ENCODE peak calls at places on chromosomes 5 and 9, in seven cellular contexts. B is cerebellar cortex, A is iPS-NIHi11, Y is NCI-H1092, Q is left ventricle myocardium superior, M is AG09319, Z is neuronal stem cell. O is an unnamed sample.

GRCh38 chr5:66595877-66596790 is at the start of gene MAST4:
- DNase-seq in B (peak), Y (peak), Q (peak), A (peak), M (peak), Z (peak), O (peak)

GRCh38 chr5:55993013-55993412 is 1.8 kb downstream of the IL6ST start:
- DNase-seq in Z (no peak), Q (no peak), A (no peak), M (no peak), B (peak), Y (no peak), O (peak)

GRCh38 chr9:109418827-109419226 is 79.3 kb downstream of the PTPN3 start:
- DNase-seq in A (no peak), Z (peak), B (no peak), Q (no peak), Y (no peak), M (no peak), O (no peak)

GRCh38 chr9:37495571-37495970 is 9.8 kb downstream of the POLR1E start:
- DNase-seq in Y (no peak), B (no peak), Q (no peak), A (no peak), M (no peak), Z (no peak), O (no peak)

GRCh38 chr9:132031467-132031866 is 48.2 kb downstream of the MED27 start:
- DNase-seq in Y (no peak), B (no peak), Q (no peak), Z (no peak), A (no peak), M (no peak), O (peak)

GRCh38 chr5:127290019-127290945 is at the start of gene MEGF10:
- DNase-seq in Y (no peak), A (peak), M (peak), Z (peak), B (no peak), Q (peak), O (peak)

GRCh38 chr5:157047898-157048297 is 11.0 kb downstream of the HAVCR1 start:
- DNase-seq in B (no peak), Q (no peak), Z (no peak), Y (no peak), A (no peak), M (no peak), O (no peak)

GRCh38 chr5:92222449-92222848 is 839.3 kb upstream of the ARRDC3 start:
- DNase-seq in Y (no peak), Q (no peak), A (no peak), M (no peak), Z (no peak), B (peak), O (peak)

GRCh38 chr5:172175263-172175719 is 12.7 kb downstream of the STK10 start:
- DNase-seq in M (no peak), B (no peak), Z (no peak), Q (peak), Y (no peak), A (no peak), O (no peak)

GRCh38 chr9:101047848-101048402 is 19.4 kb downstream of the PLPPR1 start:
- DNase-seq in Q (no peak), A (no peak), B (peak), Z (no peak), M (no peak), Y (no peak), O (peak)

GRCh38 chr5:62315376-62316049 is 9.5 kb downstream of the KIF2A start:
- DNase-seq in Q (no peak), B (no peak), Z (no peak), Y (no peak), M (no peak), A (no peak), O (peak)

GRCh38 chr9:99298660-99299059 is 76.6 kb downstream of the SEC61B start:
- DNase-seq in M (no peak), Q (no peak), B (no peak), Y (no peak), Z (no peak), A (no peak), O (no peak)

GRCh38 chr5:107103522-107103921 is 567.2 kb downstream of the EFNA5 start:
- DNase-seq in M (no peak), A (no peak), B (no peak), Q (no peak), Y (no peak), Z (no peak), O (no peak)

GRCh38 chr5:55226934-55227737 is at the start of gene MCIDAS:
- DNase-seq in Y (no peak), Z (peak), M (no peak), B (peak), A (peak), Q (peak), O (peak)

GRCh38 chr5:77218263-77218662 is 7.8 kb downstream of the PDE8B start:
- DNase-seq in Q (no peak), A (peak), Z (no peak), Y (no peak), B (no peak), M (no peak), O (peak)

GRCh38 chr9:76996700-76997099 is 22.8 kb upstream of the FOXB2 start:
- DNase-seq in B (peak), Q (peak), Z (peak), Y (peak), A (peak), M (no peak), O (peak)

GRCh38 chr5:58156354-58156753 is 303.5 kb downstream of the PLK2 start:
- DNase-seq in Z (no peak), Q (peak), B (no peak), A (no peak), M (no peak), Y (no peak), O (no peak)

GRCh38 chr9:133591116-133591910 is 17.9 kb downstream of the FAM163B start:
- DNase-seq in M (no peak), Q (no peak), Z (no peak), A (no peak), B (no peak), Y (peak), O (no peak)

GRCh38 chr9:121650220-121651013 is 1.0 kb upstream of the DAB2IP start:
- DNase-seq in Y (peak), A (peak), Z (peak), B (peak), M (no peak), Q (peak), O (peak)

GRCh38 chr5:44875661-44876250 is 67.0 kb downstream of the MRPS30 start:
- DNase-seq in B (no peak), Q (no peak), Z (no peak), A (no peak), Y (no peak), M (no peak), O (no peak)

GRCh38 chr5:58582004-58582403 is 871 bp upstream of the RAB3C start:
- DNase-seq in Z (peak), Q (no peak), A (peak), Y (peak), M (no peak), B (peak), O (no peak)

GRCh38 chr5:35066260-35066795 is 18.6 kb upstream of the AGXT2 start:
- DNase-seq in Q (no peak), M (no peak), A (no peak), Y (no peak), B (no peak), Z (no peak), O (no peak)

GRCh38 chr5:63923914-63924313 is 38.3 kb downstream of the HTR1A start:
- DNase-seq in Q (no peak), Z (no peak), B (no peak), A (no peak), M (no peak), Y (no peak), O (no peak)

GRCh38 chr9:28073278-28073677 is 500.0 kb upstream of the C9orf72 start:
- DNase-seq in Y (peak), B (peak), M (no peak), Z (peak), Q (no peak), A (peak), O (peak)

GRCh38 chr9:107243757-107244156 is 39.3 kb upstream of the RAD23B start:
- DNase-seq in Z (no peak), Y (no peak), Q (no peak), B (no peak), A (no peak), M (no peak), O (peak)

GRCh38 chr5:179196420-179197079 is 136.4 kb downstream of the ZNF354C start:
- DNase-seq in Q (no peak), A (no peak), Z (no peak), B (no peak), Y (no peak), M (no peak), O (no peak)

GRCh38 chr9:118330191-118330986 is 626.2 kb downstream of the TLR4 start:
- DNase-seq in A (peak), M (no peak), Z (no peak), Q (no peak), Y (no peak), B (no peak), O (no peak)

GRCh38 chr5:173562451-173562850 is 54.0 kb downstream of the BOD1 start:
- DNase-seq in M (no peak), Y (no peak), Z (no peak), A (no peak), Q (no peak), B (no peak), O (no peak)

GRCh38 chr5:96329886-96330531 is 103.0 kb downstream of the PCSK1 start:
- DNase-seq in Y (no peak), B (no peak), Q (no peak), M (no peak), A (no peak), Z (no peak), O (no peak)

GRCh38 chr5:38369692-38370091 is 111.3 kb downstream of the EGFLAM start:
- DNase-seq in B (no peak), Q (no peak), M (no peak), Y (no peak), Z (no peak), A (no peak), O (no peak)

GRCh38 chr9:86601697-86602096 is 247.5 kb upstream of the TUT7 start:
- DNase-seq in Z (no peak), Y (no peak), A (no peak), Q (no peak), B (no peak), M (no peak), O (no peak)

GRCh38 chr5:125298711-125299379 is 552.4 kb upstream of the ZNF608 start:
- DNase-seq in Z (no peak), Y (no peak), Q (no peak), B (no peak), A (no peak), M (no peak), O (no peak)